ENCODE peak calls at places on chromosome 1, in nine cellular contexts. Z is heart right ventricle, C is K562, F is progenitor cell of endocrine pancreas, S is thoracic aorta, W is bronchial epithelial cell, B is IMR-90, X is GM23338, D is fibroblast of pulmonary artery. J is an unnamed sample.

GRCh38 chr1:224197261-224197600 is 14.2 kb downstream of the DEGS1 start:
- DNase-seq in X (no peak), F (no peak), D (no peak), Z (no peak), B (no peak), C (no peak), S (no peak), W (no peak), J (no peak)

GRCh38 chr1:23475641-23476040 is 8.3 kb downstream of the ASAP3 start:
- DNase-seq in B (no peak), D (peak; percentile 56), F (no peak), C (no peak), Z (no peak), W (no peak), X (no peak), S (no peak), J (no peak)

GRCh38 chr1:75614455-75615379 is 3.8 kb upstream of the SLC44A5 start:
- DNase-seq in D (peak; percentile 37), Z (peak; percentile 30), C (peak; percentile 67), B (peak; percentile 4), X (peak; percentile 93), S (no peak), F (peak; percentile 73), W (no peak), J (no peak)

GRCh38 chr1:101371259-101371658 is 134.4 kb downstream of the S1PR1 start:
- DNase-seq in B (peak; percentile 87), Z (no peak), D (peak; percentile 13), X (no peak), W (peak; percentile 85), F (no peak), S (no peak), C (peak; percentile 3), J (no peak)

GRCh38 chr1:70061229-70061628 is 144.2 kb downstream of the LRRC40 start:
- DNase-seq in W (no peak), D (no peak), F (no peak), X (peak; percentile 13), C (no peak), B (no peak), Z (no peak), S (no peak), J (no peak)

GRCh38 chr1:1426496-1426960 is 5.5 kb upstream of the ANKRD65 start:
- DNase-seq in D (no peak), B (no peak), X (no peak), F (no peak), W (no peak), S (no peak), Z (no peak), C (no peak), J (no peak)

GRCh38 chr1:94686882-94687281 is 133.3 kb upstream of the SLC44A3 start:
- DNase-seq in B (no peak), D (no peak), X (no peak), W (no peak), S (no peak), Z (no peak), F (no peak), C (no peak), J (no peak)

GRCh38 chr1:53511933-53512806 is 53.0 kb downstream of the DMRTB1 start:
- DNase-seq in S (no peak), W (peak; percentile 52), D (peak; percentile 36), X (no peak), C (no peak), Z (peak; percentile 45), F (no peak), B (peak; percentile 72), J (no peak)

GRCh38 chr1:155226910-155227260 is 18.4 kb downstream of the MTX1 start:
- DNase-seq in X (peak; percentile 70), B (peak; percentile 38), C (peak; percentile 79), F (peak; percentile 43), W (no peak), D (peak; percentile 45), Z (peak; percentile 29), S (no peak), J (no peak)

GRCh38 chr1:2800664-2801045 is 838 bp downstream of the TTC34 start:
- DNase-seq in W (no peak), B (no peak), Z (no peak), F (no peak), C (no peak), D (no peak), S (no peak), X (no peak), J (no peak)

GRCh38 chr1:169128565-169128964 is 22.1 kb downstream of the ATP1B1 start:
- DNase-seq in Z (no peak), W (no peak), B (no peak), S (no peak), X (no peak), D (no peak), C (no peak), F (no peak), J (no peak)

GRCh38 chr1:31768939-31769704 is 5.0 kb upstream of the ADGRB2 start:
- DNase-seq in X (no peak), C (no peak), F (no peak), D (no peak), B (no peak), Z (no peak), S (no peak), W (no peak), J (no peak)

GRCh38 chr1:4224687-4225086 is 324.6 kb upstream of the C1orf174 start:
- DNase-seq in B (no peak), X (no peak), D (no peak), C (no peak), F (no peak), W (no peak), S (no peak), Z (no peak), J (no peak)

GRCh38 chr1:79155991-79156390 is 149.5 kb upstream of the ADGRL4 start:
- DNase-seq in F (no peak), D (no peak), W (no peak), B (no peak), X (no peak), Z (no peak), C (no peak), S (no peak), J (no peak)

GRCh38 chr1:114231301-114231700 is 77.6 kb upstream of the SYT6 start:
- DNase-seq in F (no peak), X (no peak), D (no peak), Z (no peak), C (no peak), S (no peak), W (no peak), B (no peak), J (no peak)

GRCh38 chr1:84796201-84796600 is 96.8 kb downstream of the LPAR3 start:
- DNase-seq in C (no peak), D (no peak), W (no peak), F (no peak), S (no peak), Z (no peak), B (no peak), X (no peak), J (no peak)

GRCh38 chr1:90715334-90715733 is 1.8 kb downstream of the BARHL2 start:
- DNase-seq in D (no peak), B (no peak), S (no peak), F (no peak), Z (no peak), C (no peak), W (no peak), X (no peak), J (no peak)

DNA sequence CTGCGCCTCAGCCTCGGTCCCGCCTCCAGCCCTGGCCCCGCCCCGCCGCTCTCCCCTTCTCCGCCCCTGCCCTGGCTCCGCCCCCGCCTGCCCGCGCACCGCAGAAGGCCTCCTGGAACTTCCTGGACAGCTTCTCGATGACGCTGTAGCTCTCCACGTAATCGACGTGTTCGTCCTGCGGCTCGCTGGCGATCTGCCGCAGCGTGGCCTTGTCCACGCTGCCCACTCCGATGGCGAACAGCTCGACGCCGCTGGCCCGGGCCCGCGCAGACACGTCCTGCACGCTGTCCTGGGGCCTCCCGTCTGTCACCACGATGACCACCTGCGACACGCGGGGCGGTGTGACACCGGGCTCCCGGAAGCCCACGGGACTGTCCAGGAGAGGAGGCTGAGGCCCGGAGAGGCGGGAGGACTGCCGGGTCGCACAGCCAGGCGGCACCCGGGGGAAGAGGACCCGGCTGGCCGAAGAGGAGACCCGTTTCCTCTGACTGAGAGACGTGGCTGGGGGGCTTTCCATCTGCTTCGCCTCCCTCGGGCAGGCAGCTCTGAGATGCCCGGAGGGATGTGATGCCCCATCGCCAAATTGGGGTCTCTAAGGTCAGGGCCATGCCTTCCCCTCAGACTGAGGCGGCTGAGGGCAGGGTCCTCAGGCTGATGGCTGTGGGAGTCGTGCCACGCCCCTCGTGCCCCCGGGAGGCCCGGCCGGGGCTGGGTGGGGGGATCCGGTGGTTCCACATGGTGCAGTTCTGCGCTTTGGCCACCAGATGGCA is 4.6 kb downstream of the MATN1 start:
- DNase-seq in F (peak; percentile 91), Z (peak; percentile 79), D (peak; percentile 99), S (peak; percentile 36), C (peak; percentile 98), X (peak; percentile 79), W (peak; percentile 86), B (peak; percentile 98), J (peak; percentile 97)
- TF ChIP-seq CTCF in F (peak; percentile 99), Z (peak; percentile 98), D (peak; percentile 74), S (peak; percentile 99), C (peak; percentile 96), X (peak; percentile 95), W (peak; percentile 95), B (peak; percentile 88), J (peak; percentile 87)

DNA sequence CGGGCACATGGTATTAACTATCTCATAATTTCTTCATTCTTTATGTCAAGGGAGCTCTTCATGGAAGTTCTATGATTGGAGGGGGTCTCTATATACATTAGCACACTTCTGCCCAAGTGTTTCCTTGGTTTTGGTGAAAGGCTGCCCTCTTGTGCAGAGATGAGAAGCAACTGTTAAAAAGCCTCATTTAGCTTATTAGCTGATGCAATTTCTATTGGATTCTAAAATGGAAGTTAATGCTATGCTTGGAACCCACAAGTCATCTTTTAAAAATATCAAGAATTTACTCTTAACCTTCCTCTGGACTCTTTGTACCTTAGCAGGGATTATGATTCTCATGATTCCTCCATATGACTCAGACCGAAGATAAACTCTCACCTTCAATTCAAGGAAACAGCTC is 328.9 kb downstream of the PTBP2 start:
- DNase-seq in B (peak; percentile 59), C (no peak), W (peak; percentile 4), D (peak; percentile 69), X (peak; percentile 61), S (no peak), Z (no peak), F (no peak), J (no peak)
- TF ChIP-seq CTCF in B (peak; percentile 53), C (no peak), W (no peak), D (peak; percentile 55), X (peak; percentile 77), S (no peak), Z (no peak), F (peak; percentile 42), J (peak; percentile 21)

GRCh38 chr1:27934818-27935549 is at the start of gene SMPDL3B:
- DNase-seq in S (no peak), W (peak; percentile 53), F (peak; percentile 68), B (no peak), X (peak; percentile 96), D (no peak), Z (no peak), C (peak; percentile 52), J (no peak)
- TF ChIP-seq CTCF in S (no peak), W (peak; percentile 10), F (peak; percentile 46), B (no peak), X (no peak), D (no peak), Z (no peak), C (no peak), J (no peak)

DNA sequence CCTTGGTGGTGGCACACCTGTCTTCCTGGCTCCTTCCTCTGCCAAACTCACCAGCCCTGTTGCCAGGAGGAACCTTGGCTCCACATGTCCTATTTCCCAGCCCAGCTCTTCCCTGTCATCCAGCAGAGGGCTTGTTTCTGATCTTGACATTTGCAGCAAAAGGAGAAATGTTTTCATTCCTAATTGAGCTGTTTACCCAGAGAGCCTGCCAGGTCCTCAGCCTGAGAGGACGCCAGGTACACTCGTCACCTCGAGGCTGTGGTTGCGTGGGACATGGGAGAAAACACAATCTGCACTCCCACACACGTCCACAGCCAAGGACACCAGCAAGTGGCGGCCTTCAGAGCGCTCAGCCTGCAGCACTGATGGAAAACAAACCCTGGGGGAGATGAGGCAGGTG is 132.8 kb upstream of the CD34 start:
- DNase-seq in D (no peak), X (no peak), C (no peak), S (no peak), Z (peak; percentile 33), B (no peak), F (no peak), W (no peak), J (no peak)
- TF ChIP-seq CTCF in D (no peak), X (no peak), C (no peak), S (no peak), Z (no peak), B (no peak), F (no peak), W (no peak), J (no peak)

J was measured in AG09319.